ENCODE peak calls at places on chromosomes 6 and 20, in seven cellular contexts. I is GM10248, H is epithelial cell of proximal tubule, K is fibroblast of the aortic adventitia, L is pancreas, D is adrenal gland, V is stomach. Y is an unnamed sample.

GRCh38 chr20:21377701-21378100 is 19.6 kb downstream of the NKX2-4 start:
- DNase-seq in I (no peak), H (no peak), K (no peak), L (no peak), D (no peak), V (no peak), Y (no peak)

GRCh38 chr6:163191704-163192537 is 222.6 kb upstream of the QKI start:
- DNase-seq in I (no peak), H (no peak), K (no peak), L (no peak), D (no peak), V (no peak), Y (no peak)

GRCh38 chr20:49285233-49285668 is 7.4 kb upstream of the ZNFX1 start:
- DNase-seq in I (no peak), H (no peak), K (no peak), L (no peak), D (peak), V (no peak), Y (no peak)

GRCh38 chr6:32153252-32153834 is 598 bp upstream of the PPT2 start:
- DNase-seq in I (no peak), H (no peak), K (peak), L (no peak), D (peak), V (peak), Y (no peak)

GRCh38 chr20:16451970-16452369 is 121.3 kb downstream of the KIF16B start:
- DNase-seq in I (no peak), H (no peak), K (no peak), L (no peak), D (no peak), V (no peak), Y (no peak)

GRCh38 chr6:165060636-165061190 is 248.7 kb downstream of the C6orf118 start:
- DNase-seq in I (no peak), H (no peak), K (peak), L (no peak), D (no peak), V (no peak), Y (no peak)

GRCh38 chr6:145051661-145052060 is 683.7 kb downstream of the EPM2A start:
- DNase-seq in I (no peak), H (no peak), K (peak), L (no peak), D (no peak), V (no peak), Y (no peak)

GRCh38 chr20:38132910-38133501 is 32.1 kb downstream of the TGM2 start:
- DNase-seq in I (no peak), H (no peak), K (no peak), L (no peak), D (no peak), V (no peak), Y (peak)

GRCh38 chr6:12803486-12803885 is 86.9 kb downstream of the PHACTR1 start:
- DNase-seq in I (no peak), H (no peak), K (no peak), L (no peak), D (no peak), V (no peak), Y (no peak)

GRCh38 chr20:58075565-58075964 is 152.9 kb downstream of the ANKRD60 start:
- DNase-seq in I (no peak), H (no peak), K (no peak), L (no peak), D (peak), V (no peak), Y (no peak)

GRCh38 chr6:77011929-77012545 is 451.3 kb downstream of the HTR1B start:
- DNase-seq in I (no peak), H (no peak), K (no peak), L (no peak), D (no peak), V (no peak), Y (no peak)

GRCh38 chr6:41768545-41769308 is 11.0 kb downstream of the FRS3 start:
- DNase-seq in I (no peak), H (no peak), K (no peak), L (no peak), D (peak), V (peak), Y (no peak)

GRCh38 chr6:70843328-70843918 is 113.4 kb downstream of the B3GAT2 start:
- DNase-seq in I (no peak), H (no peak), K (no peak), L (no peak), D (no peak), V (no peak), Y (no peak)

GRCh38 chr20:51206032-51206662 is 183.2 kb upstream of the KCNG1 start:
- DNase-seq in I (no peak), H (no peak), K (no peak), L (no peak), D (no peak), V (no peak), Y (no peak)

GRCh38 chr20:24995741-24996448 is 3.3 kb upstream of the APMAP start:
- DNase-seq in I (no peak), H (no peak), K (peak), L (no peak), D (peak), V (no peak), Y (no peak)

GRCh38 chr6:129050086-129050485 is 167.1 kb downstream of the LAMA2 start:
- DNase-seq in I (no peak), H (no peak), K (no peak), L (no peak), D (no peak), V (no peak), Y (no peak)

GRCh38 chr20:36859282-36859555 is 16.7 kb upstream of the TLDC2 start:
- DNase-seq in I (no peak), H (no peak), K (no peak), L (no peak), D (peak), V (no peak), Y (no peak)

GRCh38 chr20:51569815-51570741 is 27.6 kb upstream of the NFATC2 start:
- DNase-seq in I (no peak), H (no peak), K (no peak), L (no peak), D (no peak), V (no peak), Y (peak)

GRCh38 chr6:5786321-5787053 is 220.2 kb downstream of the NRN1 start:
- DNase-seq in I (no peak), H (no peak), K (no peak), L (no peak), D (no peak), V (no peak), Y (no peak)

GRCh38 chr6:26362836-26363220 is 2.2 kb upstream of the BTN3A2 start:
- DNase-seq in I (no peak), H (no peak), K (no peak), L (no peak), D (no peak), V (no peak), Y (no peak)

GRCh38 chr20:46139908-46140482 is 21.9 kb downstream of the CD40 start:
- DNase-seq in I (no peak), H (no peak), K (no peak), L (peak), D (no peak), V (peak), Y (no peak)

GRCh38 chr6:91088515-91088914 is 501.6 kb upstream of the MAP3K7 start:
- DNase-seq in I (no peak), H (no peak), K (no peak), L (no peak), D (no peak), V (no peak), Y (no peak)

GRCh38 chr6:31396422-31397152 is 6.8 kb upstream of the MICA start:
- DNase-seq in I (peak), H (no peak), K (peak), L (peak), D (peak), V (peak), Y (peak)

GRCh38 chr6:41785689-41786450 is 1.6 kb upstream of the TOMM6 start:
- DNase-seq in I (no peak), H (no peak), K (peak), L (peak), D (peak), V (no peak), Y (no peak)

GRCh38 chr6:27752038-27752885 is 159.9 kb downstream of the OR2B2 start:
- DNase-seq in I (peak), H (peak), K (peak), L (peak), D (peak), V (peak), Y (peak)

GRCh38 chr6:89689732-89690131 is 51.2 kb upstream of the LYRM2 start:
- DNase-seq in I (no peak), H (no peak), K (no peak), L (no peak), D (peak), V (no peak), Y (no peak)

GRCh38 chr6:138291849-138292181 is 73.5 kb upstream of the PBOV1 start:
- DNase-seq in I (no peak), H (no peak), K (no peak), L (no peak), D (no peak), V (no peak), Y (no peak)

GRCh38 chr6:138291036-138291848 is 73.0 kb upstream of the PBOV1 start:
- DNase-seq in I (no peak), H (no peak), K (no peak), L (no peak), D (peak), V (no peak), Y (no peak)

GRCh38 chr6:138287144-138287955 is 69.1 kb upstream of the PBOV1 start:
- DNase-seq in I (peak), H (no peak), K (peak), L (peak), D (peak), V (peak), Y (no peak)

GRCh38 chr6:138290563-138290962 is 72.3 kb upstream of the PBOV1 start:
- DNase-seq in I (no peak), H (no peak), K (no peak), L (no peak), D (no peak), V (no peak), Y (no peak)

DNA sequence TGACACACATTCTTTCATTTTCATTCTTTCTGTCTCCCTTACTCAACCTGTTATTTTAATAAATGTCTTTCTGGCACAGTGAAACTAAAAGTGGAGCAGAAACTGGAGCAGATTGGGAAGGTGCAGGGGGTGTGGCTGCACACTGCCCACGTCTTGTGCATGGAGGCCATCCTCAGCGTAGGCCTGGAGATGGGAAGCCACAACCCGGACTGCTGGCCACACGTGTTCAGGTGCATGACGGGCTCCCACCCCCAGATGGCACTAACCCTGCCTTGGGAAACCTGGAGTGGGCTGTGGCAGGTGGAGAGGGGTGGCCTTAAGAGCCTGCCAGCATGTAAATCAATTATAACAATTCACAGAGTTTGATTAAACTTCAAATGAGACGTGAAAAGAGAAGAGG is 71.4 kb upstream of the PBOV1 start:
- DNase-seq in I (no peak), H (no peak), K (no peak), L (no peak), D (peak), V (peak), Y (no peak)
- TF ChIP-seq CTCF in I (peak), H (peak), K (no peak), L (peak), D (no peak), V (no peak), Y (peak)

GRCh38 chr6:67608099-67608749 is 1026.9 kb upstream of the ADGRB3 start:
- DNase-seq in I (no peak), H (no peak), K (no peak), L (no peak), D (no peak), V (no peak), Y (no peak)
- TF ChIP-seq CTCF in I (no peak), H (no peak), K (no peak), L (no peak), D (no peak), V (no peak), Y (no peak)

DNA sequence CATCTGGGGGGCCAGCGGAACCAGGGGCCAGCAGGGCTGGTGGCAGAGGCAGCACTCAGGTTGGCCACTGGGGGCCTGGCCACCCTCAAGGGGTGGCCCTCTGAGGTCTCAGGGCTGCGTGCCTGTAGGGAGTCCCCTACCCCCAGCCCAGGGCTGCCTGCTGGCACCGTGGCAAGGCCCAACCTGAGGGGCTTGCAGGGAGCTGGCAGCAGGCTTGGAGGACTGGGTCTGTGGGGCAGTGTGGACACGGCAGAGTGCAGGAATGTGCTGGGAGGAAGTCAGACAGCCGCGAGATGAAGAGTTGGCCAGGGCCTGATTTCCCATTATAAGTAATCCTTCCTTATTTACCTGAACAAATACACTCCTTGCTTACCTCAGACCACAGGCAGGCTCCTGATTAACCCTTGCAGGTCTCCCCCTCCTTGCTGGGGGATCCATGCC is at the start of gene SPDEF:
- DNase-seq in I (no peak), H (no peak), K (no peak), L (no peak), D (no peak), V (peak), Y (no peak)
- TF ChIP-seq CTCF in I (no peak), H (no peak), K (no peak), L (no peak), D (no peak), V (no peak), Y (no peak)

GRCh38 chr6:93177451-93177850 is 241.9 kb downstream of the EPHA7 start:
- DNase-seq in I (no peak), H (no peak), K (no peak), L (no peak), D (no peak), V (no peak), Y (no peak)

GRCh38 chr6:93176070-93176469 is 243.3 kb downstream of the EPHA7 start:
- DNase-seq in I (peak), H (no peak), K (no peak), L (no peak), D (no peak), V (no peak), Y (no peak)

GRCh38 chr6:93182933-93183479 is 236.4 kb downstream of the EPHA7 start:
- DNase-seq in I (no peak), H (no peak), K (no peak), L (no peak), D (no peak), V (no peak), Y (no peak)

GRCh38 chr6:93183513-93183912 is 235.8 kb downstream of the EPHA7 start:
- DNase-seq in I (no peak), H (no peak), K (no peak), L (no peak), D (no peak), V (no peak), Y (no peak)

GRCh38 chr6:93177918-93178317 is 241.4 kb downstream of the EPHA7 start:
- DNase-seq in I (no peak), H (no peak), K (no peak), L (no peak), D (no peak), V (no peak), Y (no peak)
- TF ChIP-seq CTCF in I (no peak), H (no peak), K (no peak), L (no peak), D (no peak), V (no peak), Y (no peak)

GRCh38 chr20:6140947-6141346 is 18.1 kb upstream of the FERMT1 start:
- DNase-seq in I (no peak), H (no peak), K (no peak), L (no peak), D (no peak), V (no peak), Y (no peak)

DNA sequence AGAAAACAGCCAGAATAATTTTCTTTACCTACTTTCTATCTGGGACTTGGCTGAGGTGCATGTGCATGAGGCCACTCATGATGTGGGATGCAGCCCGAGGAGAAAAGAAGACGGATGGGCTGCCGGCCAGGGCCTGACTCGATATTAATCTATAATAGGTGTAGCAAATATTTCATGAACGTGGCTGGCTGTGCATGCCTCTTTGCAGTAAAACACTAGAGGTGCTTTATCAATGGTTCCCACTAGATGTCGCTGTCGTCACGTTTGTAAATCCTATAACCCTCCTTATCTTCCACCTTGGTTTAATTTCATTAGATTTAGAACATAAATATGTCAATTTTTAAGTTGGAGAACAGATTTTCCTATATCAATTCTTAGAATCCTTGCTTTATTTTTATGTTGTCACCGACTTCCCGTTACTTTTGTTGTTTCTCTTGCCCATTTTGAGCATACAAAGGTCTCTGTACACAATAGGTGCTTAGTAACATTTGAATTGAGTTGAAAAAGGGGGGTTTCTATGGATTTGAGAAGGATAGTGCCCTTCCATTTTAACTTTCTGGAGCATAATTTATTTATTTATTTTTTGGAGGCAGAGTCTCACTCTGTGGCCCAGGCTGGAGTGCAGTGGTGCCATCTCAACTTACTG is 19.6 kb upstream of the FERMT1 start:
- DNase-seq in I (peak), H (no peak), K (peak), L (peak), D (peak), V (peak), Y (peak)
- TF ChIP-seq CTCF in I (peak), H (peak), K (peak), L (peak), D (peak), V (peak), Y (peak)

DNA sequence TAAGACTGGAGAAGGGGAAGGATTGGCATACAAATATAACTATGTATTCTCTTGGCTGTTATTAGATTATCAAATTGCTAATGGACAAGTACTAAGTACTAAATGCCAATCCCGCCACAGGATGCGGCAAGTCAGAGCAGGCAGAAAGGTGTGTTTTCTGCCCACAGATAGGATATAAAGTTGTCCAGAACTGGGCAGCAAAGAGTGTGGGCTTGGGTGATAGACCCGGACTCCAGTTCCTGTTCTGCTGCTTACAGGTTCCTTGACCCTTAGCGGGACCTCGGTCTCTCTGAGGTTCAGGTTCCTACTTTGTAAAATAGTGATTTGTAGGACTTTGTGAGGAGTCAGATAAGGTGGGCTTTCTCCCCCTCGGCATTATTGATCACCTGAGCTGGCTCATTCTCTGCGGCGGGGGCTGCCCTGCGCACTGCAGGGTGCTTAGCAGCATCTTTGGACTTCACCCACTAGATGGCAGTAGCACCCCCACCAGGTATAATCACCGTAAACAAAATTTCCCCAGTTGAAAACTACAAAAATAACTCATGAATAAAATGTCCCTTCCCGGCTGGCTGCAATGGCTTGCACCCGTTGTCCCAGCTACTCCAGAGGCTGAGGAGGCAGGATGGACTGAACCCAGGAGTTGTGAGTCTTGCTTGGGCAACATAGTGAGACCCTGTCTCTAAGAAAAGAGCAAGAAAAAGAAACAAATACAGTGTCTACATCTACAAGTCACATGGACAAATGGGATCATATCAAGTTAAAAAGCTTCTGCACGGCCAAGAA is 193.1 kb downstream of the DOK5 start:
- DNase-seq in I (peak), H (no peak), K (peak), L (no peak), D (no peak), V (no peak), Y (no peak)
- TF ChIP-seq CTCF in I (peak), H (peak), K (peak), L (peak), D (peak), V (peak), Y (peak)

DNA sequence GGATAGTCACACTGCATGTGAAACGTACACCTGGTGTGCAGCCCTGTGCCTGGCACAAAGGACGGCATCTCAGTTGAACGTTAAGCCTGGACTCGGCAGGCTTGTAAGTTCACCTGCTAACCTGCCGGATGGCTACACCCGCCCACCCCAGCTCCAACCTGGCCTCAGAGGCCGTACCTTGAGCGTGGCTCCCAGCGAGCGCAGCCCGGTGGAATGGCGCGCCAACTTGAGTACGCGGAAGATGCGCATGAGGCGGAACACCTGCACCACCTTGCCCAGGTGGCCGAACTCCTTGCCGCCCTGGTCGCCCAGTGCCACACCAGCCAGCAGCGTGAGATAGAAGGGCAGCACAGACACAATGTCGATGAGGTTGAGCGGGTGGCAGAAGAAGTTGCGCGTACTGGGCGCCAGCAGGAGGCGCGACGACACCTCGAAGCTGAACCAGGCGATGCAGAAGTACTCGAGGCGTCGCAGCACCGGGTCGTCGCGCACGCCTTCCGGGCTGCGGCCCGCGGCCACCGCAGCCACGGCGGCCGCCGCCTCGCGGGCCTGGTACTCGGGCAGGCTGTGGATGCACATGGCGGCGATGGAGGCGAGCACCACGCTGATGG is 3.3 kb downstream of the KCNS1 start:
- DNase-seq in I (peak), H (no peak), K (peak), L (no peak), D (peak), V (no peak), Y (no peak)
- TF ChIP-seq CTCF in I (peak), H (peak), K (peak), L (no peak), D (no peak), V (no peak), Y (no peak)

Y was measured in heart left ventricle.